ENCODE peak calls at places on chromosomes 7 and 10, in ten cellular contexts. A, K, P, T, E, V, B, F, Y and Z are unnamed samples.

GRCh38 chr10:97428572-97428981 is 2.6 kb downstream of the PGAM1 start:
- DNase-seq in B (no peak), F (no peak), E (no peak), A (peak), V (no peak), Y (no peak), K (no peak), T (no peak), P (no peak), Z (no peak)

GRCh38 chr7:94064541-94065191 is 60.5 kb upstream of the BET1 start:
- DNase-seq in K (no peak), T (peak), P (no peak), E (no peak), V (no peak), F (no peak), A (peak), B (no peak), Y (no peak), Z (no peak)

GRCh38 chr7:108973075-108973474 is 403.4 kb downstream of the DNAJB9 start:
- DNase-seq in T (no peak), E (no peak), Y (no peak), P (no peak), K (no peak), A (peak), B (no peak), F (no peak), V (no peak), Z (no peak)

GRCh38 chr10:59434463-59435326 is 72.3 kb upstream of the FAM13C start:
- DNase-seq in Y (no peak), F (no peak), B (no peak), E (no peak), T (no peak), V (no peak), P (no peak), A (no peak), K (no peak), Z (no peak)

GRCh38 chr10:649798-650690 is 39.4 kb downstream of the DIP2C start:
- DNase-seq in A (no peak), Y (no peak), T (no peak), F (no peak), E (no peak), V (no peak), B (no peak), K (no peak), P (no peak), Z (no peak)

GRCh38 chr7:48411619-48412018 is 240.4 kb downstream of the ABCA13 start:
- DNase-seq in A (no peak), P (no peak), K (no peak), V (no peak), T (no peak), E (no peak), F (no peak), Y (no peak), B (no peak), Z (no peak)

GRCh38 chr7:40401406-40401805 is 266.6 kb downstream of the SUGCT start:
- DNase-seq in P (no peak), V (no peak), F (no peak), K (no peak), A (no peak), B (no peak), E (no peak), T (no peak), Y (no peak), Z (no peak)

GRCh38 chr10:131732631-131733127 is 168.1 kb upstream of the PPP2R2D start:
- DNase-seq in T (no peak), A (no peak), F (no peak), V (no peak), B (peak), K (no peak), Y (no peak), E (no peak), P (peak), Z (no peak)

GRCh38 chr7:32957326-32958045 is at the start of gene FKBP9:
- DNase-seq in E (no peak), T (no peak), Y (no peak), K (no peak), B (peak), F (no peak), V (peak), A (peak), P (no peak), Z (peak)

GRCh38 chr10:126090911-126091728 is 194.8 kb downstream of the FANK1 start:
- DNase-seq in B (no peak), E (no peak), A (no peak), Y (no peak), V (peak), F (no peak), P (no peak), T (no peak), K (no peak), Z (no peak)

GRCh38 chr10:89793649-89794254 is 92.4 kb downstream of the KIF20B start:
- DNase-seq in A (peak), T (peak), K (no peak), P (peak), E (no peak), F (peak), V (peak), Y (peak), B (no peak), Z (no peak)